ENCODE peak calls at places on chromosome 16, in seven cellular contexts. X is HCT116, M is WTC11, S is HEK293T, G is K562, T is H1, K is HepG2. F is an unnamed sample.

GRCh38 chr16:75491876-75492275 is 3.4 kb downstream of the CHST6 start:
- DNase-seq in X (no peak), G (no peak), M (peak; percentile 39), S (peak; percentile 52), K (no peak), T (no peak), F (no peak)

GRCh38 chr16:10511829-10512228 is 68.6 kb downstream of the EMP2 start:
- DNase-seq in G (no peak), T (no peak), K (no peak), X (no peak), M (no peak), S (no peak), F (no peak)

GRCh38 chr16:56460101-56460500 is 8.7 kb downstream of the OGFOD1 start:
- DNase-seq in G (no peak), S (no peak), T (no peak), X (no peak), K (no peak), M (no peak), F (no peak)

GRCh38 chr16:49269231-49269630 is 12.4 kb downstream of the CBLN1 start:
- DNase-seq in G (no peak), T (no peak), K (no peak), M (no peak), X (no peak), S (no peak), F (no peak)

GRCh38 chr16:15807603-15808009 is 49.2 kb downstream of the MYH11 start:
- DNase-seq in K (no peak), G (peak; percentile 25), T (no peak), M (peak; percentile 20), X (no peak), S (no peak), F (no peak)

GRCh38 chr16:29958756-29959155 is 3.1 kb upstream of the TMEM219 start:
- DNase-seq in G (no peak), T (no peak), K (no peak), M (no peak), S (no peak), X (no peak), F (no peak)

GRCh38 chr16:19400709-19401108 is 17.0 kb upstream of the TMC5 start:
- DNase-seq in G (no peak), X (no peak), K (no peak), S (peak; percentile 18), M (peak; percentile 47), T (peak; percentile 55), F (no peak)

GRCh38 chr16:8686031-8686621 is 11.7 kb downstream of the ABAT start:
- DNase-seq in K (no peak), S (no peak), M (peak; percentile 29), G (no peak), T (no peak), X (no peak), F (no peak)

GRCh38 chr16:54248863-54249710 is 37.5 kb downstream of the IRX3 start:
- DNase-seq in X (no peak), M (no peak), K (no peak), T (no peak), G (no peak), S (no peak), F (no peak)

GRCh38 chr16:81505011-81505660 is 60.5 kb downstream of the CMIP start:
- DNase-seq in K (no peak), X (peak; percentile 44), G (peak; percentile 96), S (peak; percentile 27), M (no peak), T (no peak), F (peak; percentile 72)

GRCh38 chr16:16009396-16009795 is 60.0 kb downstream of the ABCC1 start:
- DNase-seq in K (no peak), S (no peak), M (no peak), X (no peak), G (no peak), T (no peak), F (no peak)

GRCh38 chr16:88971371-88972097 is 5.5 kb downstream of the CBFA2T3 start:
- DNase-seq in S (no peak), K (no peak), M (no peak), T (no peak), G (peak; percentile 51), X (no peak), F (peak; percentile 81)

GRCh38 chr16:88973415-88974050 is 3.5 kb downstream of the CBFA2T3 start:
- DNase-seq in G (no peak), S (no peak), M (no peak), K (no peak), X (no peak), T (no peak), F (no peak)

GRCh38 chr16:88974080-88974479 is 2.9 kb downstream of the CBFA2T3 start:
- DNase-seq in X (no peak), K (no peak), T (no peak), M (no peak), G (no peak), S (no peak), F (no peak)

GRCh38 chr16:88972349-88972748 is 4.7 kb downstream of the CBFA2T3 start:
- DNase-seq in K (no peak), S (no peak), X (no peak), T (no peak), M (no peak), G (no peak), F (no peak)

DNA sequence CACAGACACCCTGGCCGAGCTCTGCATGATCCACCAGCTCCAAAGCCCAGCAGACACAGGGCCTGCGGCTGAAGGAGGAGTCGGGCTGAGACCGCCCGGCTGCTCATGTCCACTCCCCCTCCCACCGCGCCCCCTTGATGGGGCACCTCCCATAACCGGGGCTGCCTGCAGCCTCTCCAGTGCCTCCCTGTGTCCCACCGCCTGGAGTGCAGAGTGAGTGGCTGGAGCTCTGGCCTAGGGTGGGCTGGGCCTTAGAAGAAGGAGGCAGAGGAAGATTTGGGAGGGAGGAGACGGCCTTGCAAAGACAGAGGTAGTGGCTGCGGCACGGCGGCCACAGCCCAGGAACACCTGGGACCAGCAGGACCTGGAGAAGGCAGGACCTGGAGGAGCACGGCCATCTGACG is 4.0 kb downstream of the CBFA2T3 start:
- DNase-seq in G (peak; percentile 90), T (no peak), K (no peak), S (no peak), M (no peak), X (no peak), F (no peak)
- TF ChIP-seq SP1 in G (no peak), T (no peak), K (no peak), S (no peak), M (no peak), X (no peak), F (no peak)

DNA sequence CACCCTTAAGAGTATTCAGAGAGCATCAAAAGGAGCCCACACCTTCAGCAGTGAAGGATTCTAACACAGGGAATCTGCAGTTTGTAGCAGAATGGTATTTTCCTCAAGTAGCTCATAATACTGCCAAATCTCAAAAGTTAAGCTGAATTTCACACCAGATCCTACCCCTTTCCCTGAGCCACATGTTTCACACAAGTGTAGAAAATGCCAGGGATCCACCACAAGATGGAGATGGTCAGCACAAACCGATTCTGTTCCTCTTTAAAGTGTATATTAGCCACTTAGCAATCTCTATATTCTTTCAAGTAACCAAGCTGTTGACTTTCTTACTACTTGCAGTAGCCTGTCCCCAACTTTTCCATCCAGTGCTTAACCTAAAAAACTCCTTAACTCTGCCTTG is 13.2 kb downstream of the GINS2 start:
- DNase-seq in X (no peak), G (no peak), T (no peak), S (no peak), M (no peak), K (peak; percentile 38), F (no peak)
- TF ChIP-seq SP1 in X (no peak), G (no peak), T (no peak), S (no peak), M (no peak), K (no peak), F (no peak)

GRCh38 chr16:13377143-13377542 is 475.7 kb downstream of the SHISA9 start:
- DNase-seq in G (no peak), T (no peak), X (no peak), K (no peak), S (no peak), M (no peak), F (no peak)

GRCh38 chr16:13378151-13378550 is 476.8 kb downstream of the SHISA9 start:
- DNase-seq in G (no peak), M (no peak), K (no peak), T (no peak), X (no peak), S (no peak), F (no peak)

GRCh38 chr16:13372421-13372820 is 471.0 kb downstream of the SHISA9 start:
- DNase-seq in T (no peak), S (no peak), K (no peak), M (no peak), X (no peak), G (no peak), F (no peak)

GRCh38 chr16:13379266-13379665 is 477.9 kb downstream of the SHISA9 start:
- DNase-seq in K (no peak), X (no peak), G (no peak), S (no peak), T (no peak), M (no peak), F (no peak)

GRCh38 chr16:13376174-13376573 is 474.8 kb downstream of the SHISA9 start:
- DNase-seq in G (no peak), X (no peak), K (no peak), M (no peak), S (no peak), T (no peak), F (no peak)
- TF ChIP-seq SP1 in G (no peak), X (no peak), K (no peak), M (no peak), S (no peak), T (no peak), F (no peak)

GRCh38 chr16:89002851-89003830 is 26.1 kb upstream of the CBFA2T3 start:
- DNase-seq in T (peak; percentile 44), S (no peak), K (no peak), M (no peak), G (no peak), X (no peak), F (no peak)

GRCh38 chr16:89000207-89000959 is 23.4 kb upstream of the CBFA2T3 start:
- DNase-seq in S (no peak), G (no peak), X (no peak), K (no peak), M (no peak), T (no peak), F (no peak)

GRCh38 chr16:88995746-88996535 is 18.9 kb upstream of the CBFA2T3 start:
- DNase-seq in S (no peak), T (no peak), K (no peak), G (no peak), M (no peak), X (no peak), F (no peak)

GRCh38 chr16:89001117-89002027 is 24.4 kb upstream of the CBFA2T3 start:
- DNase-seq in S (no peak), X (no peak), G (no peak), T (peak; percentile 74), K (no peak), M (peak; percentile 52), F (no peak)

DNA sequence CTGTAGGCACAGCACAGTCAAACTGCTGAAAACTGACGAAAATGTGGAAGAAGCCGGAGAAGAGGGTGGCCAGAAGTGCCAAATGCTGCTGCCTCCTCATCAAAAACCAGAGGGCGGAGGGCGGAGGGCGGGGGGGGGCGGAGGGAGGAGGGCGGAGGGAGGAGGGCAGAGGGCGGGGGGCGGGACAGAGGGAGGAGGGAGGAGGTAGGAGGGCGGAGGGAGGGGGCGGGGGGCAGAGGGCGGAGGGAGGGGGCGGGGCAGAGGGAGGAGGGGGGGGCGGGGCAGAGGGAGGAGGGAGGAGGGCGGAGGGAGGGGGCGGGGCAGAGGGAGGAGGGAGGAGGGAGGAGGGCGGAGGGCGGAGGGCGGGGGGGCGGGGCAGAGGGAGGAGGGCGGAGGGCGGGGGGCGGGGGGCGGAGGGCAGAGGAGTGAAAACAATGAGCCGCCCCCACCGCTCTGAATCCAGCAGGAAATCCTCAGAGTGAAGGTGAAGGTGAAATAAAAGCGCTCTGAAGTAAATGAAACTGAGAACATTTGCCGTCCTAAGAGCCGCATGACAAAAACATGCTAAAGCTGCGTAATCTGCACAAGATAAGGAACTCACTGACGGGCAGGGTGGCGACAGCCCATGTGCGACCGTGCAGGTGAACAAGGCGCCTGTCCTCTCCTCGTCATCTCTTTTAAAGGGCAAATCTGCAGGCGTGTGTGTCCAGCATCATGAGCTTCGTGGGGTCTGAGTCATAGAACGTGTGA is 22.6 kb upstream of the CBFA2T3 start:
- DNase-seq in K (no peak), S (no peak), T (no peak), M (no peak), G (peak; percentile 80), X (no peak), F (no peak)
- TF ChIP-seq SP1 in K (no peak), S (no peak), T (peak; percentile 19), M (no peak), G (peak; percentile 23), X (no peak), F (no peak)